ENCODE peak calls at places on chromosome 7, in nine cellular contexts. One of them, this sample, is unnamed. For H3K4me1, the result is how much of the 10 kb centered on the place peaks cover.

GRCh38 chr7:44309271-44310091 is 15.9 kb downstream of the CAMK2B start:
- DNase-seq in heart right ventricle: peak
- DNase-seq in adrenal gland: peak
- DNase-seq in left ventricle myocardium inferior: peak
- DNase-seq in ovary: peak
- DNase-seq in kidney: peak
- DNase-seq in Panc1: no peak
- DNase-seq in HCT116: no peak
- DNase-seq in right lobe of liver: peak
- DNase-seq in this sample: no peak

GRCh38 chr7:112788778-112789343 is 1.3 kb downstream of the TMEM168 start:
- DNase-seq in adrenal gland: no peak
- DNase-seq in Panc1: no peak
- DNase-seq in kidney: no peak
- DNase-seq in heart right ventricle: no peak
- DNase-seq in ovary: no peak
- DNase-seq in right lobe of liver: no peak
- DNase-seq in HCT116: no peak
- DNase-seq in left ventricle myocardium inferior: no peak
- DNase-seq in this sample: no peak

GRCh38 chr7:30430300-30430699 is 48.3 kb downstream of the NOD1 start:
- DNase-seq in Panc1: no peak
- DNase-seq in right lobe of liver: no peak
- DNase-seq in ovary: no peak
- DNase-seq in heart right ventricle: no peak
- DNase-seq in HCT116: no peak
- DNase-seq in adrenal gland: no peak
- DNase-seq in left ventricle myocardium inferior: no peak
- DNase-seq in kidney: peak
- DNase-seq in this sample: peak

GRCh38 chr7:45689011-45689796 is 115.0 kb downstream of the ADCY1 start:
- DNase-seq in kidney: no peak
- DNase-seq in left ventricle myocardium inferior: no peak
- DNase-seq in adrenal gland: no peak
- DNase-seq in heart right ventricle: no peak
- DNase-seq in ovary: no peak
- DNase-seq in Panc1: no peak
- DNase-seq in right lobe of liver: no peak
- DNase-seq in HCT116: no peak
- DNase-seq in this sample: no peak

GRCh38 chr7:83835424-83835823 is 186.5 kb upstream of the SEMA3E start:
- DNase-seq in adrenal gland: no peak
- DNase-seq in right lobe of liver: no peak
- DNase-seq in Panc1: no peak
- DNase-seq in left ventricle myocardium inferior: no peak
- DNase-seq in kidney: no peak
- DNase-seq in heart right ventricle: no peak
- DNase-seq in ovary: no peak
- DNase-seq in HCT116: no peak
- DNase-seq in this sample: no peak

GRCh38 chr7:158495780-158496179 is 91.8 kb downstream of the PTPRN2 start:
- DNase-seq in heart right ventricle: no peak
- DNase-seq in ovary: no peak
- DNase-seq in adrenal gland: peak
- DNase-seq in kidney: no peak
- DNase-seq in right lobe of liver: no peak
- DNase-seq in Panc1: no peak
- DNase-seq in HCT116: peak
- DNase-seq in left ventricle myocardium inferior: no peak
- DNase-seq in this sample: no peak

GRCh38 chr7:44348300-44348699 is 22.9 kb upstream of the CAMK2B start:
- DNase-seq in heart right ventricle: no peak
- DNase-seq in right lobe of liver: no peak
- DNase-seq in Panc1: no peak
- DNase-seq in HCT116: peak
- DNase-seq in left ventricle myocardium inferior: no peak
- DNase-seq in ovary: no peak
- DNase-seq in kidney: no peak
- DNase-seq in adrenal gland: no peak
- DNase-seq in this sample: no peak

GRCh38 chr7:127809285-127809702 is 157.3 kb downstream of the SND1 start:
- DNase-seq in ovary: no peak
- DNase-seq in heart right ventricle: no peak
- DNase-seq in adrenal gland: peak
- DNase-seq in kidney: no peak
- DNase-seq in left ventricle myocardium inferior: no peak
- DNase-seq in right lobe of liver: no peak
- DNase-seq in HCT116: no peak
- DNase-seq in Panc1: no peak
- DNase-seq in this sample: no peak

GRCh38 chr7:106868364-106868763 is 3.3 kb downstream of the PIK3CG start:
- DNase-seq in right lobe of liver: no peak
- DNase-seq in adrenal gland: no peak
- DNase-seq in kidney: no peak
- DNase-seq in left ventricle myocardium inferior: no peak
- DNase-seq in heart right ventricle: no peak
- DNase-seq in HCT116: no peak
- DNase-seq in Panc1: no peak
- DNase-seq in ovary: no peak
- DNase-seq in this sample: no peak
- H3K4me1 ChIP-seq in right lobe of liver: under half
- H3K4me1 ChIP-seq in adrenal gland: under half
- H3K4me1 ChIP-seq in kidney: under half
- H3K4me1 ChIP-seq in left ventricle myocardium inferior: under half
- H3K4me1 ChIP-seq in heart right ventricle: under half
- H3K4me1 ChIP-seq in HCT116: under half
- H3K4me1 ChIP-seq in Panc1: under half
- H3K4me1 ChIP-seq in ovary: under half
- H3K4me1 ChIP-seq in this sample: under half

GRCh38 chr7:36128448-36129047 is 24.5 kb upstream of the EEPD1 start:
- DNase-seq in Panc1: peak
- DNase-seq in ovary: peak
- DNase-seq in HCT116: peak
- DNase-seq in right lobe of liver: peak
- DNase-seq in adrenal gland: peak
- DNase-seq in left ventricle myocardium inferior: peak
- DNase-seq in heart right ventricle: peak
- DNase-seq in kidney: peak
- DNase-seq in this sample: peak
- TF ChIP-seq CTCF in Panc1: peak
- TF ChIP-seq CTCF in ovary: peak
- TF ChIP-seq CTCF in HCT116: peak
- TF ChIP-seq CTCF in right lobe of liver: peak
- TF ChIP-seq CTCF in adrenal gland: peak
- TF ChIP-seq CTCF in left ventricle myocardium inferior: peak
- TF ChIP-seq CTCF in heart right ventricle: peak
- TF ChIP-seq CTCF in kidney: no peak
- TF ChIP-seq CTCF in this sample: peak

GRCh38 chr7:129636641-129637040 is 25.1 kb downstream of the NRF1 start:
- DNase-seq in HCT116: no peak
- DNase-seq in heart right ventricle: no peak
- DNase-seq in Panc1: no peak
- DNase-seq in adrenal gland: no peak
- DNase-seq in kidney: no peak
- DNase-seq in ovary: no peak
- DNase-seq in left ventricle myocardium inferior: no peak
- DNase-seq in right lobe of liver: no peak
- DNase-seq in this sample: no peak
- H3K27ac ChIP-seq in HCT116: no peak
- H3K27ac ChIP-seq in heart right ventricle: no peak
- H3K27ac ChIP-seq in Panc1: no peak
- H3K27ac ChIP-seq in adrenal gland: no peak
- H3K27ac ChIP-seq in kidney: no peak
- H3K27ac ChIP-seq in ovary: no peak
- H3K27ac ChIP-seq in left ventricle myocardium inferior: no peak
- H3K27ac ChIP-seq in right lobe of liver: no peak
- H3K27ac ChIP-seq in this sample: no peak

DNA sequence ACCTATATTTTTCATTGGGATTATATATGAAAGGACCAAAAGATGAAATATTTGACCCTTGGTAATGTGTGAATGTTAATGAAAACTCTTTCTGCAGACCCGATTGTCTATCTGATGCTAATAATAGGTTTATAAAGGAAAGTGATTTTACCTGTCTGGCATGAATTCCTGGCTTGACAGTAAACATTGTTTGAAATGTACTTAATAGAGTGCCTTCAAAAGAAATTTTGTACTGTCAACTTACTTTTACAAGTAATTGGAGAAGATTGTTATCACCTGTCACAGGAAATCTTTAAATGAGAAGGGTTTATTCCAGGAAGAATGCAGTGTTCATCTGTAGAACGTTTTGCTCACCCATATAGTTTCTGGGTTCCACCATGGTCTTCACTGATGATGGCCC is 588.2 kb downstream of the INHBA start:
- DNase-seq in Panc1: no peak
- DNase-seq in HCT116: no peak
- DNase-seq in kidney: no peak
- DNase-seq in heart right ventricle: no peak
- DNase-seq in left ventricle myocardium inferior: no peak
- DNase-seq in right lobe of liver: no peak
- DNase-seq in ovary: no peak
- DNase-seq in adrenal gland: no peak
- DNase-seq in this sample: no peak
- H3K4me1 ChIP-seq in Panc1: under half
- H3K4me1 ChIP-seq in HCT116: under half
- H3K4me1 ChIP-seq in kidney: under half
- H3K4me1 ChIP-seq in heart right ventricle: under half
- H3K4me1 ChIP-seq in left ventricle myocardium inferior: under half
- H3K4me1 ChIP-seq in right lobe of liver: under half
- H3K4me1 ChIP-seq in ovary: under half
- H3K4me1 ChIP-seq in adrenal gland: under half
- H3K4me1 ChIP-seq in this sample: under half

GRCh38 chr7:17985473-17986239 is 42.0 kb downstream of the PRPS1L1 start:
- DNase-seq in adrenal gland: no peak
- DNase-seq in HCT116: no peak
- DNase-seq in heart right ventricle: no peak
- DNase-seq in ovary: no peak
- DNase-seq in left ventricle myocardium inferior: no peak
- DNase-seq in kidney: no peak
- DNase-seq in right lobe of liver: no peak
- DNase-seq in Panc1: no peak
- DNase-seq in this sample: no peak
- TF ChIP-seq CTCF in adrenal gland: no peak
- TF ChIP-seq CTCF in HCT116: no peak
- TF ChIP-seq CTCF in heart right ventricle: no peak
- TF ChIP-seq CTCF in ovary: no peak
- TF ChIP-seq CTCF in left ventricle myocardium inferior: no peak
- TF ChIP-seq CTCF in kidney: no peak
- TF ChIP-seq CTCF in right lobe of liver: no peak
- TF ChIP-seq CTCF in Panc1: no peak
- TF ChIP-seq CTCF in this sample: no peak

GRCh38 chr7:91556956-91557650 is 292.9 kb downstream of the FZD1 start:
- DNase-seq in adrenal gland: no peak
- DNase-seq in ovary: no peak
- DNase-seq in HCT116: no peak
- DNase-seq in kidney: no peak
- DNase-seq in Panc1: no peak
- DNase-seq in heart right ventricle: no peak
- DNase-seq in left ventricle myocardium inferior: no peak
- DNase-seq in right lobe of liver: no peak
- DNase-seq in this sample: peak

GRCh38 chr7:91553410-91553895 is 289.2 kb downstream of the FZD1 start:
- DNase-seq in HCT116: no peak
- DNase-seq in Panc1: no peak
- DNase-seq in kidney: no peak
- DNase-seq in adrenal gland: no peak
- DNase-seq in ovary: no peak
- DNase-seq in heart right ventricle: no peak
- DNase-seq in right lobe of liver: no peak
- DNase-seq in left ventricle myocardium inferior: no peak
- DNase-seq in this sample: no peak

GRCh38 chr7:91557789-91558396 is 293.7 kb downstream of the FZD1 start:
- DNase-seq in ovary: no peak
- DNase-seq in adrenal gland: no peak
- DNase-seq in Panc1: no peak
- DNase-seq in left ventricle myocardium inferior: no peak
- DNase-seq in HCT116: peak
- DNase-seq in kidney: no peak
- DNase-seq in heart right ventricle: no peak
- DNase-seq in right lobe of liver: no peak
- DNase-seq in this sample: peak

GRCh38 chr7:91556239-91556638 is 292.0 kb downstream of the FZD1 start:
- DNase-seq in heart right ventricle: no peak
- DNase-seq in Panc1: no peak
- DNase-seq in adrenal gland: no peak
- DNase-seq in kidney: no peak
- DNase-seq in HCT116: no peak
- DNase-seq in ovary: no peak
- DNase-seq in left ventricle myocardium inferior: no peak
- DNase-seq in right lobe of liver: no peak
- DNase-seq in this sample: no peak

DNA sequence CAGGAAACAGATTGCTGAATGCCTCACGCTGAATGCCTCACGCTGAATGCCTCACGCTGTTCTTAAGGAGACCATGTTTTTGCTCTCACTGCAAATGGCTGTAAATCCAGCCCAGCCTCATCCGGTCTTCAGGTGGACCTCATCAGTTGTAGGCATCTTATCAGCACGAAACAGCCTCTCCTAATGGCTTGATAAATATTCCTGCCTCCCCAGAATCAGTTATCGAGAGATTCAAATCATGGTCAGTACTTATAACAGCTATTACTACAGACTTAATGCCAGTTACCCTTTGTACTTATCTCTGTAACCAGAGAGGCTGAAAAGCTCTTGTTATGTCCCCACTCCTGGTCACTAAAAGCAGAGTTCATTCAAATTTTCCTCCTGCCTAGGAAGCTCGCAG is 290.7 kb downstream of the FZD1 start:
- DNase-seq in left ventricle myocardium inferior: no peak
- DNase-seq in Panc1: no peak
- DNase-seq in kidney: no peak
- DNase-seq in HCT116: no peak
- DNase-seq in right lobe of liver: no peak
- DNase-seq in heart right ventricle: no peak
- DNase-seq in adrenal gland: no peak
- DNase-seq in ovary: no peak
- DNase-seq in this sample: no peak
- H3K27ac ChIP-seq in left ventricle myocardium inferior: no peak
- H3K27ac ChIP-seq in Panc1: no peak
- H3K27ac ChIP-seq in kidney: no peak
- H3K27ac ChIP-seq in HCT116: no peak
- H3K27ac ChIP-seq in right lobe of liver: no peak
- H3K27ac ChIP-seq in heart right ventricle: no peak
- H3K27ac ChIP-seq in adrenal gland: no peak
- H3K27ac ChIP-seq in ovary: no peak
- H3K27ac ChIP-seq in this sample: no peak

DNA sequence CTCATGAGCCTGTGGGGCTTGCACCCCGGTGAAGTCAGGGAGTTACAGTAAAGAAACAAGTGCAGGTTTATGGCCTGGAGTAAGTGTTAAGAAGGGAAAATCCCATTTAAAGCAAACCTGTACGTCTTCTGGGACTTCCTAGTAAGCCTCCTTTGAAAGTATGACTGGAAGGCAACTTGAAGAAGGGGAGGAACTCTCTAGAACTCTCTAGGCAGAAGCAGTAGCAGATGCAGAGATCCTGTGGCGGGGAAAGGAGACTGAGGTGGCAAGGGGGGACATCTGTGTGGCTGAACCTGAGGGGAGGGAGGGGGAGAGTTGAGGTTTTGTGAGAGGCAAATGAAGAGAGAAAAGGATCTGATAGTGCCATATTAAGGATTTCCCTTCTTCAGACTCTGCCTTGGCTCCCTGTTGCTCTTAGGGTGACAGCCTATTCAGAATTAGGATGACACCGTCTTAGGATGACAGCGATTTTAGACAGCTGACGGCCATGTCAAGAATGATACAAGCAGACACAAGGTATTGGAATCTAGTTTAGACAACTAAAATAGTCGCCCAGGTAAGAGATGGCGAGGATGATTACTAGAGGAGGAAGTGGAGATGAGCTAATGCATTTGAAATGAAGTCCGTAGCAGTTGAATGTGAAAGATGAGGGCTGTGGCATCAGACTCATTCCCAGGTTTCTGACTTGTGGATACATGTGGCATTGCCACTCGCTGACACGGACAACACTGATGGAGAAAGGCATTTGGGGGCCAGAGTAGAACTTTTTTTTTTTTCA is 29.0 kb downstream of the CUL1 start:
- DNase-seq in heart right ventricle: no peak
- DNase-seq in right lobe of liver: no peak
- DNase-seq in ovary: no peak
- DNase-seq in kidney: no peak
- DNase-seq in adrenal gland: no peak
- DNase-seq in Panc1: no peak
- DNase-seq in left ventricle myocardium inferior: no peak
- DNase-seq in HCT116: no peak
- DNase-seq in this sample: no peak
- H3K4me1 ChIP-seq in heart right ventricle: under half
- H3K4me1 ChIP-seq in right lobe of liver: under half
- H3K4me1 ChIP-seq in ovary: under half
- H3K4me1 ChIP-seq in kidney: under half
- H3K4me1 ChIP-seq in adrenal gland: under half
- H3K4me1 ChIP-seq in Panc1: under half
- H3K4me1 ChIP-seq in left ventricle myocardium inferior: half or more
- H3K4me1 ChIP-seq in HCT116: under half
- H3K4me1 ChIP-seq in this sample: under half